ENCODE peak calls at places on chromosomes 16 and 17, in seven cellular contexts. U, B, R, Z, Q, J and A are unnamed samples.

GRCh38 chr16:51359141-51359960 is 208.3 kb upstream of the SALL1 start:
- DNase-seq in B (peak; percentile 45), Z (no peak), J (no peak), U (peak; percentile 5), R (no peak), Q (no peak), A (no peak)

GRCh38 chr17:44502598-44503079 is 567 bp downstream of the GPATCH8 start:
- DNase-seq in Z (no peak), U (peak; percentile 24), R (no peak), J (peak; percentile 57), B (peak; percentile 23), Q (peak; percentile 21), A (no peak)

GRCh38 chr16:57883480-57883879 is 81.2 kb upstream of the KIFC3 start:
- DNase-seq in J (no peak), R (no peak), Q (no peak), B (no peak), Z (no peak), U (no peak), A (no peak)

GRCh38 chr16:29985271-29985811 is 10.1 kb downstream of the HIRIP3 start:
- DNase-seq in J (no peak), B (no peak), Z (no peak), R (no peak), Q (no peak), U (no peak), A (no peak)

GRCh38 chr17:51319186-51319585 is 58.8 kb downstream of the UTP18 start:
- DNase-seq in R (no peak), U (no peak), Q (no peak), Z (no peak), J (no peak), B (no peak), A (no peak)

GRCh38 chr17:60901806-60902205 is 224.2 kb downstream of the BCAS3 start:
- DNase-seq in J (peak; percentile 64), Q (no peak), Z (peak; percentile 45), R (peak; percentile 58), U (peak; percentile 81), B (peak; percentile 85), A (peak; percentile 12)

GRCh38 chr16:80992676-80993292 is 13.9 kb downstream of the CMC2 start:
- DNase-seq in U (no peak), Z (no peak), Q (no peak), B (no peak), J (no peak), R (peak; percentile 5), A (no peak)

GRCh38 chr16:31273187-31273586 is 13.4 kb downstream of the ITGAM start:
- DNase-seq in B (no peak), Q (no peak), Z (no peak), J (no peak), R (no peak), U (no peak), A (no peak)

GRCh38 chr17:71633391-71633849 is 487.4 kb upstream of the SOX9 start:
- DNase-seq in R (peak; percentile 36), Q (no peak), U (peak; percentile 92), Z (peak; percentile 80), B (peak; percentile 64), J (peak; percentile 98), A (peak; percentile 72)

GRCh38 chr17:15406081-15406480 is 61.3 kb downstream of the CDRT4 start:
- DNase-seq in Z (no peak), J (no peak), B (no peak), Q (no peak), R (peak; percentile 40), U (no peak), A (no peak)

GRCh38 chr17:3594056-3594810 is 15.0 kb downstream of the TRPV1 start:
- DNase-seq in B (peak; percentile 55), R (peak; percentile 83), J (peak; percentile 65), U (peak; percentile 84), Z (peak; percentile 65), Q (no peak), A (no peak)

GRCh38 chr17:3750926-3751325 is 27.2 kb downstream of the HASPIN start:
- DNase-seq in Z (no peak), Q (no peak), J (no peak), B (no peak), R (no peak), U (no peak), A (no peak)

GRCh38 chr17:44599298-44600175 is 42.3 kb downstream of the FZD2 start:
- DNase-seq in B (peak; percentile 100), Q (peak; percentile 42), U (peak; percentile 99), J (peak; percentile 42), R (peak; percentile 98), Z (peak; percentile 76), A (peak; percentile 37)

GRCh38 chr17:15663691-15664090 is 20.4 kb downstream of the TRIM16 start:
- DNase-seq in B (no peak), R (no peak), J (no peak), Q (no peak), Z (no peak), U (no peak), A (no peak)

GRCh38 chr16:4232541-4233386 is 9.1 kb downstream of the SRL start:
- DNase-seq in Z (no peak), Q (no peak), J (no peak), R (no peak), B (no peak), U (no peak), A (no peak)

GRCh38 chr16:14553447-14553846 is 76.6 kb downstream of the PARN start:
- DNase-seq in B (no peak), U (no peak), Z (no peak), Q (no peak), J (no peak), R (no peak), A (no peak)

GRCh38 chr17:58276423-58276822 is 4.3 kb downstream of the MPO start:
- DNase-seq in U (no peak), Q (no peak), J (no peak), Z (no peak), R (no peak), B (no peak), A (no peak)

GRCh38 chr17:81665205-81666091 is 957 bp downstream of the OXLD1 start:
- DNase-seq in J (peak; percentile 38), Z (no peak), R (peak; percentile 30), U (peak; percentile 6), Q (peak; percentile 42), B (peak; percentile 23), A (no peak)

GRCh38 chr16:84786605-84787302 is 33.0 kb upstream of the CRISPLD2 start:
- DNase-seq in U (no peak), B (no peak), R (no peak), J (no peak), Z (no peak), Q (no peak), A (no peak)

GRCh38 chr17:7393613-7394451 is 493 bp downstream of the PLSCR3 start:
- DNase-seq in U (no peak), Q (peak; percentile 41), J (peak; percentile 60), Z (no peak), B (no peak), R (peak; percentile 16), A (no peak)

GRCh38 chr16:25841776-25842175 is 150.0 kb downstream of the HS3ST4 start:
- DNase-seq in Q (no peak), R (no peak), U (no peak), B (no peak), J (no peak), Z (no peak), A (no peak)

GRCh38 chr17:33864758-33865229 is 390.3 kb upstream of the CCL2 start:
- DNase-seq in R (no peak), U (no peak), Q (no peak), J (no peak), B (no peak), Z (no peak), A (no peak)

GRCh38 chr16:13923703-13924298 is 3.8 kb downstream of the ERCC4 start:
- DNase-seq in B (peak; percentile 83), R (peak; percentile 82), Q (no peak), U (peak; percentile 67), Z (peak; percentile 9), J (peak; percentile 65), A (no peak)

GRCh38 chr17:28901866-28902818 is 737 bp downstream of the DHRS13 start:
- DNase-seq in B (peak; percentile 35), Z (no peak), Q (peak; percentile 62), J (peak; percentile 18), U (no peak), R (peak; percentile 32), A (no peak)

GRCh38 chr17:49987681-49988441 is 7.2 kb downstream of the DLX3 start:
- DNase-seq in U (no peak), Z (no peak), J (peak; percentile 57), Q (no peak), R (peak; percentile 32), B (no peak), A (no peak)